ENCODE peak calls at places on chromosomes 7 and 10, in seven cellular contexts. L is activated CD8-positive, alpha-beta memory T cell treated with anti-CD3 and anti-CD28 coated beads, Interleukin-2, amount 50 U/mL, for 48 hours; S is NCI-H2081; Z is sciatic nerve; C is activated naive CD4-positive, alpha-beta T cell; F is EL; A is activated effector memory CD4-positive, alpha-beta T cell treated with anti-CD3 and anti-CD28 coated beads, Interleukin-2, amount 50 U/mL, for 16 hours. P is an unnamed sample.

GRCh38 chr10:116183733-116184447 is 89.1 kb downstream of the GFRA1 start:
- DNase-seq in F (peak; percentile 78), Z (no peak), S (no peak), A (no peak), L (no peak), C (no peak), P (peak; percentile 1)

GRCh38 chr7:101688995-101689907 is 60.2 kb upstream of the MYL10 start:
- DNase-seq in S (no peak), F (no peak), A (no peak), C (no peak), Z (no peak), L (no peak), P (no peak)

GRCh38 chr10:16967000-16967865 is 150.0 kb upstream of the RSU1 start:
- DNase-seq in F (peak; percentile 53), A (no peak), C (no peak), Z (no peak), S (no peak), L (no peak), P (peak; percentile 77)

GRCh38 chr7:84058311-84059076 is 136.1 kb downstream of the SEMA3A start:
- DNase-seq in S (no peak), L (no peak), C (no peak), A (no peak), F (peak; percentile 66), Z (no peak), P (peak; percentile 43)

GRCh38 chr10:91380873-91381561 is 29.1 kb upstream of the HECTD2 start:
- DNase-seq in Z (no peak), F (no peak), C (no peak), S (no peak), L (no peak), A (no peak), P (no peak)

GRCh38 chr7:101563933-101564777 is 64.9 kb downstream of the MYL10 start:
- DNase-seq in Z (no peak), C (no peak), F (no peak), L (peak; percentile 46), S (no peak), A (no peak), P (no peak)

GRCh38 chr10:71713135-71714040 is 6.2 kb downstream of the C10orf105 start:
- DNase-seq in A (peak; percentile 76), C (no peak), Z (peak; percentile 93), F (peak; percentile 92), L (peak; percentile 78), S (no peak), P (peak; percentile 91)

GRCh38 chr7:38890597-38890996 is 18.4 kb downstream of the VPS41 start:
- DNase-seq in Z (no peak), A (no peak), F (no peak), C (no peak), L (no peak), S (no peak), P (no peak)

GRCh38 chr7:92781117-92781720 is 55.2 kb downstream of the CDK6 start:
- DNase-seq in L (no peak), Z (no peak), A (no peak), C (no peak), S (peak; percentile 34), F (no peak), P (no peak)

GRCh38 chr7:142863891-142864685 is 9.2 kb downstream of the EPHB6 start:
- DNase-seq in S (no peak), Z (no peak), F (no peak), A (no peak), C (no peak), L (no peak), P (no peak)

GRCh38 chr7:3846738-3847137 is 545.7 kb downstream of the SDK1 start:
- DNase-seq in F (no peak), A (no peak), C (no peak), L (no peak), Z (no peak), S (no peak), P (no peak)

GRCh38 chr10:99115703-99116102 is 119.9 kb downstream of the HPSE2 start:
- DNase-seq in L (no peak), Z (no peak), S (no peak), F (no peak), A (no peak), C (no peak), P (no peak)

GRCh38 chr10:122981066-122981464 is 864 bp downstream of the PSTK start:
- DNase-seq in A (no peak), C (no peak), F (peak; percentile 50), L (no peak), Z (no peak), S (no peak), P (peak; percentile 71)

GRCh38 chr10:89543841-89544240 is 8.4 kb upstream of the SLC16A12 start:
- DNase-seq in F (no peak), C (no peak), L (no peak), S (no peak), Z (no peak), A (no peak), P (no peak)

GRCh38 chr7:127107601-127108007 is 145.1 kb downstream of the GRM8 start:
- DNase-seq in S (peak; percentile 33), F (peak; percentile 45), A (no peak), L (peak; percentile 57), Z (no peak), C (no peak), P (peak; percentile 8)

P was measured in foreskin fibroblast.